ENCODE peak calls at places on chromosomes 2 and 18, in five cellular contexts. G, T, D, R and F are unnamed samples.

GRCh38 chr2:149236413-149236812 is 94.0 kb upstream of the LYPD6 start:
- DNase-seq in G (no peak), T (no peak), D (no peak), R (no peak), F (no peak)

GRCh38 chr2:46967990-46968647 is 52.5 kb upstream of the MCFD2 start:
- DNase-seq in G (peak), T (peak), D (peak), R (no peak), F (no peak)

GRCh38 chr2:20880221-20880771 is 57.4 kb upstream of the LDAH start:
- DNase-seq in G (no peak), T (no peak), D (no peak), R (no peak), F (no peak)

GRCh38 chr2:57908736-57909161 is 137.9 kb upstream of the VRK2 start:
- DNase-seq in G (no peak), T (no peak), D (no peak), R (no peak), F (no peak)

GRCh38 chr18:6435731-6436130 is 21.0 kb upstream of the L3MBTL4 start:
- DNase-seq in G (no peak), T (no peak), D (no peak), R (no peak), F (no peak)

GRCh38 chr2:101119431-101119830 is 31.8 kb downstream of the TBC1D8 start:
- DNase-seq in G (no peak), T (peak), D (no peak), R (no peak), F (peak)

GRCh38 chr2:233419626-233420431 is 65.5 kb downstream of the DGKD start:
- DNase-seq in G (no peak), T (no peak), D (no peak), R (no peak), F (no peak)

GRCh38 chr2:182066439-182067061 is 80.9 kb downstream of the PPP1R1C start:
- DNase-seq in G (no peak), T (no peak), D (no peak), R (no peak), F (no peak)

GRCh38 chr2:163264376-163264775 is 425.8 kb upstream of the KCNH7 start:
- DNase-seq in G (no peak), T (no peak), D (no peak), R (no peak), F (no peak)

GRCh38 chr2:14915983-14916382 is 283.5 kb downstream of the LRATD1 start:
- DNase-seq in G (no peak), T (no peak), D (no peak), R (no peak), F (no peak)

GRCh38 chr2:60553496-60553991 is at the start of gene BCL11A:
- DNase-seq in G (no peak), T (peak), D (peak), R (peak), F (peak)

GRCh38 chr2:99682280-99683060 is 192.7 kb upstream of the REV1 start:
- DNase-seq in G (no peak), T (no peak), D (no peak), R (no peak), F (no peak)

GRCh38 chr18:79046522-79046921 is 22.7 kb upstream of the ATP9B start:
- DNase-seq in G (no peak), T (no peak), D (no peak), R (no peak), F (no peak)

GRCh38 chr2:165868211-165868610 is 74.2 kb upstream of the GALNT3 start:
- DNase-seq in G (no peak), T (no peak), D (no peak), R (no peak), F (no peak)

GRCh38 chr2:222989431-222989830 is 62.6 kb upstream of the KCNE4 start:
- DNase-seq in G (no peak), T (no peak), D (no peak), R (no peak), F (no peak)

GRCh38 chr2:33411765-33412164 is 64.7 kb upstream of the RASGRP3 start:
- DNase-seq in G (no peak), T (no peak), D (no peak), R (no peak), F (no peak)

GRCh38 chr18:69365658-69366057 is 35.0 kb upstream of the DOK6 start:
- DNase-seq in G (no peak), T (no peak), D (no peak), R (no peak), F (no peak)

GRCh38 chr2:45992021-45992745 is 305.0 kb upstream of the EPAS1 start:
- DNase-seq in G (no peak), T (peak), D (peak), R (no peak), F (no peak)

GRCh38 chr2:21276163-21276562 is 152.4 kb downstream of the TDRD15 start:
- DNase-seq in G (no peak), T (no peak), D (no peak), R (no peak), F (no peak)

DNA sequence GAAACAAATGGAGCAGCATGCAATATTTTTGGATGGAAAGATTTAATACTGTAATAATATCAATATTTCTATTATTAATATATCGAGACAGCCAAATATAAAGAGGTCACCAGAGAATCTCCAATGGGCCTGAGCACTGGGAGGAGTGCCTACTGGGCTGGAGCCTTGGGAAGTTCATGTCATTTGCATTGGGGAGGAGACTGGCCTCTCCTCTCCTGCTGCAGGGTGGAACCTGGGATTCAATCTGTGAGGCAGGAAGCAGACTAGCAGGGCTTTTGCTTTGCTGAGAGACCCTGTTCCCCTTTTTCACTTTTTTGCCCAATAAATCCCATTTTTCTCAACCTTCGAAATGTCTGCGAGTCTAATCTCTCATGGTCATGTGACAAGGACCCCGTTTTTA is 390.6 kb upstream of the CYRIA start:
- DNase-seq in G (no peak), T (no peak), D (no peak), R (no peak), F (no peak)
- TF ChIP-seq CTCF in G (no peak), T (no peak), D (no peak), R (no peak), F (no peak)

GRCh38 chr18:63022429-63023022 is 297.0 kb downstream of the BCL2 start:
- DNase-seq in G (peak), T (no peak), D (no peak), R (peak), F (no peak)
- TF ChIP-seq CTCF in G (peak), T (peak), D (peak), R (peak), F (peak)

GRCh38 chr2:8796878-8797550 is 40.4 kb downstream of the KIDINS220 start:
- DNase-seq in G (no peak), T (no peak), D (no peak), R (no peak), F (no peak)
- TF ChIP-seq CTCF in G (no peak), T (no peak), D (no peak), R (no peak), F (no peak)

GRCh38 chr18:42001801-42002200 is 46.8 kb downstream of the PIK3C3 start:
- DNase-seq in G (no peak), T (no peak), D (no peak), R (no peak), F (no peak)
- TF ChIP-seq CTCF in G (no peak), T (no peak), D (no peak), R (no peak), F (no peak)

GRCh38 chr2:74778381-74779371 is 55.3 kb upstream of the HK2 start:
- DNase-seq in G (no peak), T (no peak), D (no peak), R (peak), F (no peak)
- TF ChIP-seq CTCF in G (no peak), T (no peak), D (no peak), R (no peak), F (no peak)

GRCh38 chr2:219160186-219161017 is at the start of gene NHEJ1:
- DNase-seq in G (peak), T (peak), D (peak), R (peak), F (peak)
- TF ChIP-seq CTCF in G (peak), T (peak), D (peak), R (peak), F (peak)

DNA sequence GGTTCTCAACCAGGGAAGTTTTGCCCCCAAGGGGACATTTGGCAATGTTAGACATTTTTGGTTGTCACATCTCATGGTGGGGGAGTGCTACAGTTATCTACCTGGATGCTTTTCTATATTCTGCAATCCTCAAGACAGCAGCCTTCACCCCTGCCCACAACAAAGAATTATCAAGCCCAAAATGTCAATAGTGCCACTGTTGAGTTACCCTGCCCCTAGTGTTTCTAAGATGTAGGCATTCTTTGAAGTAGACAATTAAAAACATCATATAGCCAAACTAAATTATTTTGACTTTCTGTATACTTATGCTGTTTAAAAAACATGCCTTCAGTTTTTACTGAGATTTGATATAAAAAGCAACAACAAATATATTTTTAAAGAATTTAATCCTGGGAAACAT is 48.0 kb downstream of the ABI2 start:
- DNase-seq in G (no peak), T (no peak), D (no peak), R (no peak), F (no peak)
- TF ChIP-seq CTCF in G (peak), T (no peak), D (no peak), R (no peak), F (no peak)

GRCh38 chr2:12547771-12548170 is 169.0 kb upstream of the TRIB2 start:
- DNase-seq in G (no peak), T (no peak), D (no peak), R (no peak), F (no peak)
- TF ChIP-seq CTCF in G (peak), T (no peak), D (no peak), R (peak), F (no peak)

DNA sequence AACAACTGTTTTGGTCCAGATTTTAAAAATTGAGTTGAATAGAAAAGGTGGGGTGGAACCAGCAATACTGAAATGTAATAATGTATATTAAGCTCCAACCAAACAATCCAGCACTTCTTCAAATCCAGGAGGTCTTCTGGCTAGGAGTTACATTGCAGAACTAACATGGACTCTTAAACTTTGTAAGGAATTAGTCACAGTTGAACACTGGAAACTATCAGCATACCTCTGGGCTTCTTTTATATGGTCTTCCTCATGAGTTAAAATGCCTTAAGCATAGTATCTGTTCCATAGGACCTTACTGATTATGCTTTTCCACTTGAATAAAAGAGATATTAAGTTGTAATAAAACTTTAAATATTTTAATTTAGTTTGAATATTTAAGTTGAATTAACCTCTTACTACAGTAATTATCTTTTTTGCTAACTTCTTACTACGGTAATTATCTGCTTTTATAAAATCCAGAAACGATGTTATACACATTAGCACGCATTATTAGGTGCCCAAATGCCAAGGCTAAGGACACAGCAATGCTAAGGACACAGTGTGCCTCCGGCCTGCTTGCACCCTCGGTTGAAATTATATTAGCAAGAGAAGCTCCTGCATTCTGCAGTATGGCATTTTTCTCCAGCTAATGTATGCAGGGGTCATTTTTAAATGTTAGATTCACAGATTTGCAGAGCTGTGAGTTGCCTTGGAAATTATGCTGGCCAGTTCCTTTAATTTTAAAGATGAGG is 219.9 kb downstream of the NEDD4L start:
- DNase-seq in G (no peak), T (no peak), D (no peak), R (no peak), F (no peak)
- TF ChIP-seq CTCF in G (no peak), T (no peak), D (no peak), R (no peak), F (no peak)

DNA sequence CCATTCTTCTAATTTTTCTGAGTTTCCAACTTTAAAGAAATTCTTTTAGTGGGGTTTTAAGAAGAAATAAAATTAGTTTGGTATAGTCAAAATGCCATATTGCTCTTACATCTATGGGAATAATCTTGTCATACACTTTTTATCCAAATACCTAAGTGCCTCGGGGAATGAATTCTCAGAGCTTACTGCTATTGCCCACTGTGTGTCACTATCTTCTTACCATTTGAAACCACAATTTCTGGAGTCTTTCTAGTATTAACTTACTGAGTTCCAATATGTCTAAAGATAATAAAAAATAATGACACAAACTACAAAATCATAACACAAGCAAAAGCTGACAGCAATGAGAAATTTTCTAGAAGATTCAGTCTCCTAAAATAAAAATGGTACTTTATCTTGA is 23.7 kb upstream of the DNAH6 start:
- DNase-seq in G (no peak), T (no peak), D (no peak), R (no peak), F (no peak)
- TF ChIP-seq CTCF in G (no peak), T (no peak), D (no peak), R (no peak), F (no peak)